ENCODE peak calls at places on chromosomes 4 and X, in eight cellular contexts. V is tibial nerve, E is psoas muscle, A is IMR-90, N is gastrocnemius medialis, H is retinal pigment epithelial cell, Y is brain microvascular endothelial cell, S is HFF-Myc. K is an unnamed sample.

GRCh38 chr4:126705271-126705670 is 927.5 kb upstream of the INTU start:
- DNase-seq in N (no peak), A (peak), Y (peak), V (no peak), S (no peak), H (no peak), E (no peak), K (no peak)

GRCh38 chr4:143609492-143609891 is 91.0 kb downstream of the FREM3 start:
- DNase-seq in H (no peak), Y (no peak), N (no peak), E (no peak), A (no peak), V (no peak), S (no peak), K (no peak)

GRCh38 chr4:41204400-41204978 is 9.9 kb downstream of the APBB2 start:
- DNase-seq in H (peak), V (no peak), Y (peak), N (peak), S (no peak), A (peak), E (peak), K (no peak)

GRCh38 chrX:110665636-110666035 is 130.0 kb downstream of the CHRDL1 start:
- DNase-seq in H (no peak), N (no peak), S (peak), Y (peak), V (no peak), E (no peak), A (peak), K (no peak)

GRCh38 chr4:108766058-108766457 is 3.2 kb upstream of the ETNPPL start:
- DNase-seq in V (no peak), A (no peak), Y (no peak), H (no peak), S (no peak), N (no peak), E (no peak), K (no peak)

GRCh38 chr4:58553679-58554078 is 1443.5 kb upstream of the IGFBP7 start:
- DNase-seq in E (no peak), A (no peak), H (no peak), V (no peak), N (no peak), S (no peak), Y (no peak), K (no peak)

GRCh38 chrX:103953353-103953752 is 9.1 kb upstream of the TMSB15B start:
- DNase-seq in H (no peak), E (no peak), Y (no peak), V (no peak), N (no peak), S (no peak), A (no peak), K (no peak)

GRCh38 chrX:39705299-39705698 is 392.5 kb downstream of the BCOR start:
- DNase-seq in N (peak), A (peak), S (peak), Y (peak), H (peak), E (peak), V (peak), K (no peak)

GRCh38 chr4:139853309-139853708 is 187.7 kb downstream of the MGST2 start:
- DNase-seq in H (no peak), S (no peak), Y (no peak), E (no peak), V (no peak), N (no peak), A (no peak), K (no peak)

GRCh38 chrX:11764602-11765067 is 6.6 kb downstream of the MSL3 start:
- DNase-seq in N (no peak), H (no peak), V (no peak), Y (no peak), E (no peak), A (no peak), S (no peak), K (no peak)

GRCh38 chr4:8831221-8832129 is 40.2 kb downstream of the HMX1 start:
- DNase-seq in E (peak), V (no peak), A (no peak), H (no peak), N (no peak), S (no peak), Y (no peak), K (no peak)

GRCh38 chr4:72977936-72978485 is 91.5 kb downstream of the COX18 start:
- DNase-seq in H (no peak), Y (no peak), V (no peak), N (no peak), E (no peak), S (no peak), A (no peak), K (no peak)

GRCh38 chr4:173420821-173421220 is 21.9 kb upstream of the SCRG1 start:
- DNase-seq in Y (no peak), N (no peak), E (no peak), S (no peak), V (no peak), H (no peak), A (no peak), K (no peak)

GRCh38 chr4:104571341-104571740 is 76.6 kb upstream of the CXXC4 start:
- DNase-seq in N (no peak), E (no peak), S (no peak), V (no peak), H (no peak), A (no peak), Y (no peak), K (no peak)

GRCh38 chr4:65943076-65943475 is 272.8 kb upstream of the EPHA5 start:
- DNase-seq in Y (peak), S (no peak), E (no peak), V (no peak), A (no peak), N (no peak), H (peak), K (no peak)

GRCh38 chrX:136163694-136164093 is 16.4 kb downstream of the FHL1 start:
- DNase-seq in E (no peak), V (no peak), Y (no peak), N (no peak), S (no peak), A (no peak), H (no peak), K (no peak)

GRCh38 chr4:31291238-31291637 is 571.1 kb downstream of the PCDH7 start:
- DNase-seq in Y (no peak), H (no peak), N (no peak), A (no peak), E (no peak), V (no peak), S (no peak), K (no peak)

GRCh38 chr4:42151568-42152506 is 618 bp downstream of the BEND4 start:
- DNase-seq in H (no peak), S (no peak), A (no peak), Y (no peak), N (no peak), E (peak), V (no peak), K (peak)

GRCh38 chrX:144586756-144587155 is 660.5 kb upstream of the SPANXN1 start:
- DNase-seq in E (no peak), V (no peak), N (no peak), H (no peak), A (no peak), S (no peak), Y (no peak), K (no peak)

GRCh38 chrX:18931972-18932371 is 51.9 kb downstream of the PHKA2 start:
- DNase-seq in V (no peak), A (peak), N (no peak), H (no peak), E (no peak), Y (peak), S (no peak), K (no peak)

GRCh38 chr4:95529941-95530340 is 18.8 kb downstream of the UNC5C start:
- DNase-seq in N (no peak), E (no peak), A (no peak), V (no peak), S (no peak), H (no peak), Y (no peak), K (no peak)

GRCh38 chrX:30822068-30822671 is 66.9 kb downstream of the TAB3 start:
- DNase-seq in N (no peak), V (no peak), E (no peak), Y (no peak), H (no peak), S (no peak), A (no peak), K (no peak)
- TF ChIP-seq CTCF in N (no peak), V (no peak), E (no peak), Y (no peak), H (peak), S (no peak), A (peak), K (no peak)

GRCh38 chr4:182917182-182918043 is at the start of gene DCTD:
- DNase-seq in E (peak), N (peak), V (peak), H (no peak), S (no peak), A (peak), Y (peak), K (no peak)
- TF ChIP-seq CTCF in E (peak), N (no peak), V (peak), H (peak), S (peak), A (peak), Y (peak), K (peak)

GRCh38 chr4:89164400-89164799 is 53.1 kb downstream of the TIGD2 start:
- DNase-seq in Y (no peak), A (no peak), N (no peak), V (no peak), S (no peak), E (no peak), H (no peak), K (no peak)
- TF ChIP-seq CTCF in Y (no peak), A (no peak), N (no peak), V (no peak), S (no peak), E (no peak), H (no peak), K (no peak)

GRCh38 chr4:113882668-113883067 is 96.8 kb downstream of the ARSJ start:
- DNase-seq in H (no peak), Y (no peak), E (no peak), S (no peak), A (peak), V (no peak), N (no peak), K (no peak)

GRCh38 chr4:113874480-113874879 is 105.0 kb downstream of the ARSJ start:
- DNase-seq in H (no peak), A (no peak), S (no peak), E (no peak), Y (no peak), V (no peak), N (no peak), K (no peak)

GRCh38 chr4:113880240-113881028 is 99.0 kb downstream of the ARSJ start:
- DNase-seq in V (no peak), A (no peak), Y (no peak), S (no peak), N (no peak), H (no peak), E (no peak), K (no peak)

GRCh38 chr4:113881256-113881655 is 98.2 kb downstream of the ARSJ start:
- DNase-seq in Y (peak), E (no peak), N (no peak), V (no peak), S (no peak), A (peak), H (no peak), K (no peak)

DNA sequence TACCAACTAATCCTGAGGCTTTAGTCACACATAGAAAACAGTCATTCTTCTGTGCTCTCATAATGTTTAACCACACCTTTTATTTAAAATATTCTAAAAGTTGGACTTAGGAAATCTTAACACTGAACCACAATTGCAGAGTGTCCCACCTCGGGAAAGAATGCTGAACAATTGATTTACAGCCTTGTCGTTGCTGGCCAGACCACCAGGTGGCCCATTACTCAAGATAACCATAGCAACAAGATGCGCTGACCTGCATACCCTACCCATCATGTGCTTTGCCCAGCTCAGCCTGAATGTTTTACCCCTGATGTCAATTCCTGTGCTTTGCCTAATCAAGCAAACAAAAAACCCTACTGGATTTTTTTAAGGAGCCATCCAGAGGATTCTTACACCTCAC is 100.7 kb downstream of the ARSJ start:
- DNase-seq in N (no peak), V (no peak), Y (peak), A (peak), E (no peak), H (no peak), S (no peak), K (no peak)
- TF ChIP-seq CTCF in N (no peak), V (no peak), Y (peak), A (no peak), E (no peak), H (peak), S (peak), K (peak)

DNA sequence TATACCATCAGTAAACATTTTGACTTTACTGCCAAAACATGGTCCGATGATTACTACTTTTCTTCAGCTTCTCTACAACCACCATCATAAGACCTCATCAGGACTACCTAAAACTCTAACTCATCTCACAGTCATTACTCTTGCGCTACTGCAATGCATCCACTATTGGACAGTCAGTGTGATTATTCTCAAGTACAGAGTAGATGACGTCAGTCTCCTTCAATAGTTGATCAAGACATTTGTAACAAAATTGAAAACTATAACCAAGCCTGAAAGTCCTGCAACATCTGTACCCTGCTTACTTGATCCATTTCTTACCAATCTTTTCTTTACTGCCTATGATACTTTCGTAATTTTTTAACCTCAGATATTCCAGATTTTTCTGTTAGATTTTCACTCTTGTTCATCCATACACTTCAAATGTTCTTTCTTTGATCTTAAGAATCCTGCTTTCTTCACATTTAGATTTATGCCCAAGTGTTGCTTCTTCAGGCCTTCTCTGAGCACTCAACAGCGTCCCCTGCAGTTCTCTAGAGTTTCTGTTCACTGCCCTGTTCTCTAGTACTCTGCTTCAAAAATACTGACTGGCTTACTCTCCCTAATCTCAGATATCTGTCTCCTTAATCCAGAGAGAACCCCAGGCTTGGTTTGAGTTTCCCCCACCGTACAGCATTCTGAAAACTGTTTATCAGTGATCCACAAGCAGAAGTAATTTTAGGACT is 1517.6 kb downstream of the STIM2 start:
- DNase-seq in S (no peak), N (no peak), H (no peak), A (no peak), E (no peak), Y (no peak), V (no peak), K (no peak)
- TF ChIP-seq CTCF in S (peak), N (no peak), H (peak), A (no peak), E (no peak), Y (peak), V (no peak), K (no peak)